ENCODE peak calls at places on chromosomes 3 and 15, in seven cellular contexts. R is activated B cell treated with CpG ODN at 0.5 μM for 24 hours, E is left lung, N is nephron progenitor cell, W is vagina, T is breast epithelium, V is progenitor cell of endocrine pancreas. A is an unnamed sample.

GRCh38 chr3:23710555-23710954 is 95.2 kb upstream of the UBE2E1 start:
- DNase-seq in E (no peak), R (no peak), W (no peak), N (peak), T (no peak), V (no peak), A (peak)

GRCh38 chr3:45544024-45544718 is 50.4 kb upstream of the LIMD1 start:
- DNase-seq in W (no peak), V (no peak), T (no peak), E (no peak), R (no peak), N (no peak), A (no peak)

GRCh38 chr3:127709320-127710060 is 36.7 kb downstream of the ABTB1 start:
- DNase-seq in T (no peak), N (no peak), W (no peak), E (no peak), R (no peak), V (no peak), A (no peak)

GRCh38 chr3:4845882-4846281 is 133.4 kb upstream of the BHLHE40 start:
- DNase-seq in V (no peak), N (no peak), T (no peak), R (no peak), E (no peak), W (no peak), A (no peak)

GRCh38 chr3:25354071-25354470 is 74.0 kb upstream of the RARB start:
- DNase-seq in W (no peak), E (no peak), R (no peak), N (no peak), V (no peak), T (no peak), A (no peak)

GRCh38 chr3:57003676-57004075 is 56.8 kb upstream of the SPATA12 start:
- DNase-seq in V (no peak), T (no peak), R (no peak), E (no peak), N (no peak), W (no peak), A (no peak)

GRCh38 chr3:157961665-157962064 is 144.6 kb downstream of the SHOX2 start:
- DNase-seq in E (no peak), W (no peak), N (no peak), R (no peak), T (no peak), V (no peak), A (no peak)

GRCh38 chr3:58010562-58010961 is 2.3 kb downstream of the FLNB start:
- DNase-seq in W (no peak), V (no peak), N (no peak), E (no peak), T (no peak), R (no peak), A (no peak)

GRCh38 chr3:66425566-66425965 is 75.3 kb downstream of the LRIG1 start:
- DNase-seq in E (no peak), T (no peak), R (no peak), V (no peak), N (no peak), W (no peak), A (no peak)

GRCh38 chr3:150255416-150255815 is 152.7 kb upstream of the TSC22D2 start:
- DNase-seq in R (no peak), T (no peak), N (no peak), V (no peak), W (no peak), E (no peak), A (no peak)

GRCh38 chr3:135491478-135491877 is 474.1 kb upstream of the PPP2R3A start:
- DNase-seq in V (no peak), E (no peak), W (no peak), T (no peak), N (no peak), R (no peak), A (no peak)

GRCh38 chr3:175716451-175716850 is 857.3 kb downstream of the NAALADL2 start:
- DNase-seq in V (no peak), R (no peak), W (no peak), N (no peak), T (no peak), E (no peak), A (no peak)

GRCh38 chr3:29802057-29802456 is 521.2 kb downstream of the RBMS3 start:
- DNase-seq in N (no peak), T (no peak), V (no peak), E (no peak), W (no peak), R (no peak), A (no peak)

GRCh38 chr15:64749999-64750657 is 25.3 kb downstream of the RBPMS2 start:
- DNase-seq in V (no peak), W (no peak), R (no peak), T (no peak), N (peak), E (no peak), A (peak)

GRCh38 chr3:187456268-187456667 is 88.1 kb downstream of the RTP4 start:
- DNase-seq in T (no peak), R (no peak), V (no peak), E (no peak), W (no peak), N (no peak), A (peak)

GRCh38 chr3:140296796-140297352 is 361.9 kb downstream of the CLSTN2 start:
- DNase-seq in E (no peak), V (no peak), W (no peak), N (no peak), T (no peak), R (no peak), A (no peak)

GRCh38 chr15:48547305-48547704 is 98.2 kb downstream of the FBN1 start:
- DNase-seq in W (no peak), T (no peak), N (no peak), R (no peak), E (no peak), V (no peak), A (no peak)

GRCh38 chr3:153163349-153164008 is 1.5 kb downstream of the RAP2B start:
- DNase-seq in V (no peak), N (no peak), R (no peak), W (no peak), E (no peak), T (no peak), A (no peak)

GRCh38 chr3:160012108-160012507 is 23.5 kb downstream of the IL12A start:
- DNase-seq in W (no peak), V (no peak), E (no peak), T (no peak), R (no peak), N (no peak), A (no peak)

GRCh38 chr3:149055575-149055974 is 30.8 kb downstream of the HLTF start:
- DNase-seq in T (no peak), R (no peak), W (no peak), E (no peak), V (no peak), N (no peak), A (no peak)

GRCh38 chr3:72535789-72536188 is 312.5 kb downstream of the SHQ1 start:
- DNase-seq in W (no peak), R (no peak), E (no peak), N (peak), T (no peak), V (no peak), A (no peak)

GRCh38 chr3:94291686-94292085 is 228.8 kb downstream of the NSUN3 start:
- DNase-seq in T (no peak), N (no peak), E (no peak), V (no peak), R (no peak), W (no peak), A (no peak)

DNA sequence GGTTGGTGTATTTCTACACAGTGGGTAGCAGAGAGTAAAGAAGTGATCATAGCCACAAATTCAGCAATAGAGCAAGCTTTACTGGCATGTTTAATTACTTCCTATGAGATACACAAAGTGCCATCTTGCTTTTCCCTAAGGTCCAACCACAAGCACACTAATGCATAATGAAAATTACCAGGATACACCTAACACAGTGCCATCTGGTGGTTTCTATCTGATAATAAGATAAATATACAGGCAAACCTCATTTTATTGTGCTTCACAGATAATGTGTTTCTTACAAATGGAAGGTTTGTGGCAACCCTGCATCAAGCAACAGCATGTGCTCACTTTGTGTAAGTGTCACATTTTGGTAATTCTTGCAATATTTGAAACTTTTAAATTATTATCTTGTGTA is 223.0 kb downstream of the NSUN3 start:
- DNase-seq in E (no peak), R (no peak), V (no peak), T (no peak), N (no peak), W (no peak), A (no peak)
- TF ChIP-seq CTCF in E (no peak), R (no peak), V (peak), T (no peak), N (no peak), W (no peak), A (peak)

GRCh38 chr15:35293353-35294130 is 208.4 kb upstream of the NANOGP8 start:
- DNase-seq in R (no peak), W (no peak), E (no peak), T (no peak), N (no peak), V (no peak), A (no peak)
- TF ChIP-seq CTCF in R (no peak), W (no peak), E (no peak), T (no peak), N (peak), V (peak), A (no peak)

GRCh38 chr3:53174346-53175250 is 13.6 kb downstream of the PRKCD start:
- DNase-seq in R (no peak), W (no peak), V (no peak), E (peak), T (no peak), N (no peak), A (no peak)
- TF ChIP-seq CTCF in R (no peak), W (no peak), V (no peak), E (no peak), T (no peak), N (no peak), A (no peak)

GRCh38 chr3:62669161-62669560 is 206.1 kb downstream of the CADPS start:
- DNase-seq in T (no peak), V (no peak), R (no peak), W (no peak), E (no peak), N (no peak), A (no peak)

GRCh38 chr3:62667714-62668113 is 207.5 kb downstream of the CADPS start:
- DNase-seq in E (no peak), W (no peak), T (no peak), R (no peak), V (no peak), N (peak), A (no peak)

GRCh38 chr3:62670351-62670750 is 204.9 kb downstream of the CADPS start:
- DNase-seq in N (no peak), T (no peak), V (no peak), W (no peak), R (no peak), E (no peak), A (no peak)

GRCh38 chr3:62662680-62663079 is 212.5 kb downstream of the CADPS start:
- DNase-seq in R (no peak), E (no peak), T (no peak), W (no peak), V (no peak), N (no peak), A (no peak)

GRCh38 chr3:62665627-62666433 is 209.4 kb downstream of the CADPS start:
- DNase-seq in V (peak), R (no peak), E (peak), N (peak), T (peak), W (no peak), A (peak)
- TF ChIP-seq CTCF in V (peak), R (no peak), E (peak), N (peak), T (peak), W (peak), A (peak)

GRCh38 chr3:166902374-166902773 is 477.7 kb downstream of the ZBBX start:
- DNase-seq in W (no peak), T (no peak), E (no peak), V (no peak), R (no peak), N (no peak), A (no peak)
- TF ChIP-seq CTCF in W (no peak), T (no peak), E (no peak), V (peak), R (no peak), N (no peak), A (no peak)

DNA sequence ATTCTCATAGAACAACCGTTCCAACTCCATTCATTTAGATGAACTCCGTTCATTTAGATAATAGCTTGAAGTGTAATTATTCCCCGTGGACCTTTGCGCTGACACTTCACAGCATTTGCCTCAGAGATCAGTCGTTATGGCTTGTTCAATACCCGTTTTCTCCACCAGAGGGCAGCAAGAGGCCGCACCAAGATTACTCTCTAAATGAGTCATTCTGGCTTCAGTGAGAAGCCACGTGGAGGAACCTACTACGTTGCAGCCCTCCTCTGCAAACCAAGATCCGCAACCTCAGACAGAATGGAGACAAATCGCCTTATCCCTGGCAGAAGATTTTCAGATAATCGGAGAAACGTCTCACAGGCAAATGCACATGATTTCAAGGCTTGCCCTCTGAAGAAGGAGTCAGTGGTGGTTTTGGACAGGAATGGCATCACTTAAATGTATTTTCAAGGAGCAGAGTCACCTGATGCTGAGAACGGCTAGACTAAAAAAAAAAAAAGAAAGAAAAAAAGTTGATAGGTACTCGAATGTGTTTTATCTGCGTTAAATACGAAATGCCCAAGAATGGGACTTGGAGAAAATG is 60.5 kb downstream of the GTPBP8 start:
- DNase-seq in T (peak), R (peak), W (no peak), V (peak), N (peak), E (peak), A (peak)
- TF ChIP-seq CTCF in T (peak), R (no peak), W (peak), V (peak), N (peak), E (peak), A (peak)

GRCh38 chr3:8757551-8758518 is 11.6 kb downstream of the OXTR start:
- DNase-seq in R (no peak), T (no peak), V (no peak), N (no peak), E (no peak), W (no peak), A (no peak)
- TF ChIP-seq CTCF in R (no peak), T (no peak), V (no peak), N (no peak), E (no peak), W (no peak), A (no peak)

A was measured in glutamatergic neuron.